ENCODE peak calls at places on chromosomes 1 and 21, in eight cellular contexts. One of them, this sample, is unnamed.

GRCh38 chr1:186420923-186421322 is 40.0 kb downstream of the PDC start:
- DNase-seq in ecto neural progenitor cell: no peak
- DNase-seq in CD8-positive, alpha-beta memory T cell: no peak
- DNase-seq in GM12865: peak; percentile 46
- DNase-seq in endothelial cell: no peak
- DNase-seq in stimulated activated CD4-positive, alpha-beta T cell treated with anti-CD3 and anti-CD28 coated beads, Interleukin-15, amount 100 ng/mL, for 24 hours: no peak
- DNase-seq in COLO829: no peak
- DNase-seq in NCI-H1436: no peak
- DNase-seq in this sample: no peak

GRCh38 chr1:17878837-17879236 is 123.7 kb downstream of the ACTL8 start:
- DNase-seq in ecto neural progenitor cell: peak; percentile 27
- DNase-seq in CD8-positive, alpha-beta memory T cell: no peak
- DNase-seq in GM12865: no peak
- DNase-seq in endothelial cell: no peak
- DNase-seq in stimulated activated CD4-positive, alpha-beta T cell treated with anti-CD3 and anti-CD28 coated beads, Interleukin-15, amount 100 ng/mL, for 24 hours: no peak
- DNase-seq in COLO829: no peak
- DNase-seq in NCI-H1436: no peak
- DNase-seq in this sample: no peak

GRCh38 chr1:42334240-42335049 is 590 bp downstream of the FOXJ3 start:
- DNase-seq in ecto neural progenitor cell: peak; percentile 81
- DNase-seq in CD8-positive, alpha-beta memory T cell: peak; percentile 12
- DNase-seq in GM12865: peak; percentile 53
- DNase-seq in endothelial cell: peak; percentile 66
- DNase-seq in stimulated activated CD4-positive, alpha-beta T cell treated with anti-CD3 and anti-CD28 coated beads, Interleukin-15, amount 100 ng/mL, for 24 hours: peak; percentile 53
- DNase-seq in COLO829: peak; percentile 44
- DNase-seq in NCI-H1436: peak; percentile 22
- DNase-seq in this sample: peak; percentile 41

GRCh38 chr1:32394890-32395415 is 712 bp upstream of the BSDC1 start:
- DNase-seq in ecto neural progenitor cell: no peak
- DNase-seq in CD8-positive, alpha-beta memory T cell: no peak
- DNase-seq in GM12865: no peak
- DNase-seq in endothelial cell: no peak
- DNase-seq in stimulated activated CD4-positive, alpha-beta T cell treated with anti-CD3 and anti-CD28 coated beads, Interleukin-15, amount 100 ng/mL, for 24 hours: no peak
- DNase-seq in COLO829: no peak
- DNase-seq in NCI-H1436: peak; percentile 16
- DNase-seq in this sample: no peak

GRCh38 chr1:226838456-226838855 is 32.0 kb upstream of the PSEN2 start:
- DNase-seq in ecto neural progenitor cell: no peak
- DNase-seq in CD8-positive, alpha-beta memory T cell: no peak
- DNase-seq in GM12865: no peak
- DNase-seq in endothelial cell: no peak
- DNase-seq in stimulated activated CD4-positive, alpha-beta T cell treated with anti-CD3 and anti-CD28 coated beads, Interleukin-15, amount 100 ng/mL, for 24 hours: no peak
- DNase-seq in COLO829: no peak
- DNase-seq in NCI-H1436: no peak
- DNase-seq in this sample: no peak

GRCh38 chr1:61241411-61241838 is 159.1 kb downstream of the NFIA start:
- DNase-seq in ecto neural progenitor cell: no peak
- DNase-seq in CD8-positive, alpha-beta memory T cell: no peak
- DNase-seq in GM12865: no peak
- DNase-seq in endothelial cell: no peak
- DNase-seq in stimulated activated CD4-positive, alpha-beta T cell treated with anti-CD3 and anti-CD28 coated beads, Interleukin-15, amount 100 ng/mL, for 24 hours: no peak
- DNase-seq in COLO829: no peak
- DNase-seq in NCI-H1436: no peak
- DNase-seq in this sample: peak; percentile 5

GRCh38 chr1:16375521-16376359 is 8.7 kb downstream of the SZRD1 start:
- DNase-seq in ecto neural progenitor cell: no peak
- DNase-seq in CD8-positive, alpha-beta memory T cell: no peak
- DNase-seq in GM12865: no peak
- DNase-seq in endothelial cell: no peak
- DNase-seq in stimulated activated CD4-positive, alpha-beta T cell treated with anti-CD3 and anti-CD28 coated beads, Interleukin-15, amount 100 ng/mL, for 24 hours: no peak
- DNase-seq in COLO829: no peak
- DNase-seq in NCI-H1436: no peak
- DNase-seq in this sample: no peak

GRCh38 chr1:183249941-183250452 is 63.9 kb downstream of the LAMC2 start:
- DNase-seq in ecto neural progenitor cell: no peak
- DNase-seq in CD8-positive, alpha-beta memory T cell: no peak
- DNase-seq in GM12865: no peak
- DNase-seq in endothelial cell: no peak
- DNase-seq in stimulated activated CD4-positive, alpha-beta T cell treated with anti-CD3 and anti-CD28 coated beads, Interleukin-15, amount 100 ng/mL, for 24 hours: no peak
- DNase-seq in COLO829: no peak
- DNase-seq in NCI-H1436: no peak
- DNase-seq in this sample: no peak

GRCh38 chr1:214316597-214316996 is 35.6 kb downstream of the SMYD2 start:
- DNase-seq in ecto neural progenitor cell: no peak
- DNase-seq in CD8-positive, alpha-beta memory T cell: no peak
- DNase-seq in GM12865: no peak
- DNase-seq in endothelial cell: no peak
- DNase-seq in stimulated activated CD4-positive, alpha-beta T cell treated with anti-CD3 and anti-CD28 coated beads, Interleukin-15, amount 100 ng/mL, for 24 hours: no peak
- DNase-seq in COLO829: no peak
- DNase-seq in NCI-H1436: no peak
- DNase-seq in this sample: no peak

GRCh38 chr1:209652873-209653401 is 712 bp upstream of the LAMB3 start:
- DNase-seq in ecto neural progenitor cell: no peak
- DNase-seq in CD8-positive, alpha-beta memory T cell: no peak
- DNase-seq in GM12865: peak; percentile 49
- DNase-seq in endothelial cell: no peak
- DNase-seq in stimulated activated CD4-positive, alpha-beta T cell treated with anti-CD3 and anti-CD28 coated beads, Interleukin-15, amount 100 ng/mL, for 24 hours: peak; percentile 83
- DNase-seq in COLO829: peak; percentile 95
- DNase-seq in NCI-H1436: peak; percentile 29
- DNase-seq in this sample: no peak

GRCh38 chr21:33901421-33902288 is 13.9 kb downstream of the ATP5PO start:
- DNase-seq in ecto neural progenitor cell: peak; percentile 72
- DNase-seq in CD8-positive, alpha-beta memory T cell: no peak
- DNase-seq in GM12865: peak; percentile 39
- DNase-seq in endothelial cell: peak; percentile 62
- DNase-seq in stimulated activated CD4-positive, alpha-beta T cell treated with anti-CD3 and anti-CD28 coated beads, Interleukin-15, amount 100 ng/mL, for 24 hours: no peak
- DNase-seq in COLO829: peak; percentile 35
- DNase-seq in NCI-H1436: peak; percentile 7
- DNase-seq in this sample: peak; percentile 57

GRCh38 chr1:202184750-202185460 is 8.7 kb upstream of the LGR6 start:
- DNase-seq in ecto neural progenitor cell: peak; percentile 95
- DNase-seq in CD8-positive, alpha-beta memory T cell: peak; percentile 62
- DNase-seq in GM12865: peak; percentile 79
- DNase-seq in endothelial cell: peak; percentile 92
- DNase-seq in stimulated activated CD4-positive, alpha-beta T cell treated with anti-CD3 and anti-CD28 coated beads, Interleukin-15, amount 100 ng/mL, for 24 hours: peak; percentile 88
- DNase-seq in COLO829: peak; percentile 84
- DNase-seq in NCI-H1436: peak; percentile 97
- DNase-seq in this sample: peak; percentile 87

GRCh38 chr1:64692911-64693310 is 52.0 kb upstream of the RAVER2 start:
- DNase-seq in ecto neural progenitor cell: no peak
- DNase-seq in CD8-positive, alpha-beta memory T cell: no peak
- DNase-seq in GM12865: no peak
- DNase-seq in endothelial cell: no peak
- DNase-seq in stimulated activated CD4-positive, alpha-beta T cell treated with anti-CD3 and anti-CD28 coated beads, Interleukin-15, amount 100 ng/mL, for 24 hours: no peak
- DNase-seq in COLO829: no peak
- DNase-seq in NCI-H1436: no peak
- DNase-seq in this sample: no peak